ENCODE peak calls at places on chromosomes 6 and 20, in eight cellular contexts. S, C, M, O, Z, Q, G and I are unnamed samples.
A peak's percentile ranks its signal among the peaks of the same experiment; 100 is the strongest.

GRCh38 chr6:147099974-147100373 is 104.2 kb upstream of the STXBP5 start:
- DNase-seq in M (no peak), C (no peak), Z (no peak), S (peak; percentile 32), O (no peak), Q (no peak), G (no peak), I (no peak)

GRCh38 chr6:92779758-92780157 is 639.6 kb downstream of the EPHA7 start:
- DNase-seq in O (no peak), M (peak; percentile 20), C (no peak), Z (peak; percentile 87), S (no peak), Q (no peak), G (peak; percentile 20), I (peak; percentile 5)

GRCh38 chr20:36507746-36508145 is 33.6 kb upstream of the MYL9 start:
- DNase-seq in C (no peak), M (no peak), Z (peak; percentile 18), G (no peak), Q (no peak), S (no peak), O (no peak), I (no peak)

GRCh38 chr6:90712165-90712564 is 125.3 kb upstream of the MAP3K7 start:
- DNase-seq in G (no peak), C (no peak), O (no peak), Z (no peak), S (no peak), Q (no peak), M (no peak), I (no peak)

GRCh38 chr20:36479938-36480337 is 61.4 kb upstream of the MYL9 start:
- DNase-seq in G (no peak), Z (no peak), M (no peak), S (no peak), O (no peak), C (no peak), Q (no peak), I (no peak)

GRCh38 chr6:138088307-138088744 is 18.9 kb downstream of the PERP start:
- DNase-seq in S (peak; percentile 35), Z (peak; percentile 98), M (peak; percentile 25), O (no peak), G (no peak), Q (no peak), C (no peak), I (no peak)

GRCh38 chr6:153038378-153038777 is 35.9 kb upstream of the MTRF1L start:
- DNase-seq in M (no peak), S (no peak), Q (no peak), Z (peak; percentile 83), C (no peak), G (no peak), O (no peak), I (no peak)

GRCh38 chr20:63518946-63519764 is 1.4 kb upstream of the PPDPF start:
- DNase-seq in Q (no peak), Z (no peak), C (no peak), M (no peak), G (peak; percentile 51), S (no peak), O (no peak), I (no peak)

GRCh38 chr20:41050361-41051019 is 21.9 kb downstream of the TOP1 start:
- DNase-seq in Q (no peak), G (no peak), S (no peak), Z (no peak), C (no peak), M (no peak), O (no peak), I (no peak)

GRCh38 chr6:163252132-163252729 is 162.3 kb upstream of the QKI start:
- DNase-seq in Z (no peak), O (no peak), C (no peak), Q (no peak), M (no peak), S (no peak), G (no peak), I (no peak)

GRCh38 chr6:89412071-89413005 is at the start of gene RRAGD:
- DNase-seq in C (peak; percentile 65), Z (no peak), M (peak; percentile 81), Q (peak; percentile 48), O (no peak), S (peak; percentile 52), G (peak; percentile 72), I (peak; percentile 84)

GRCh38 chr6:145380186-145380585 is 355.1 kb downstream of the EPM2A start:
- DNase-seq in Z (no peak), M (no peak), C (no peak), Q (no peak), O (no peak), G (no peak), S (no peak), I (no peak)